ENCODE peak calls at places on chromosome 2, in five cellular contexts. E is Calu3; P is cardiac fibroblast; J is stimulated activated CD8-positive, alpha-beta memory T cell treated with anti-CD3 and anti-CD28 coated beads, Interleukin-2, amount 100 ng/mL, for 1 hour; I is substantia nigra. O is an unnamed sample.

GRCh38 chr2:30965085-30965484 is 157.8 kb upstream of the CAPN13 start:
- DNase-seq in E (no peak), P (no peak), J (no peak), I (no peak), O (no peak)

GRCh38 chr2:45137941-45138695 is 128.9 kb upstream of the SIX2 start:
- DNase-seq in E (no peak), P (no peak), J (no peak), I (no peak), O (no peak)

GRCh38 chr2:119257198-119257597 is 33.6 kb downstream of the STEAP3 start:
- DNase-seq in E (no peak), P (no peak), J (no peak), I (no peak), O (no peak)

GRCh38 chr2:174778479-174778962 is 14.2 kb upstream of the CHRNA1 start:
- DNase-seq in E (peak), P (peak), J (peak), I (no peak), O (no peak)

GRCh38 chr2:12857891-12858290 is 141.2 kb downstream of the TRIB2 start:
- DNase-seq in E (no peak), P (no peak), J (no peak), I (no peak), O (no peak)

GRCh38 chr2:150478206-150478974 is 9.1 kb downstream of the RND3 start:
- DNase-seq in E (no peak), P (no peak), J (no peak), I (no peak), O (no peak)

GRCh38 chr2:14716319-14716718 is 83.8 kb downstream of the LRATD1 start:
- DNase-seq in E (no peak), P (no peak), J (no peak), I (no peak), O (no peak)

GRCh38 chr2:206614825-206615224 is 27.5 kb upstream of the FAM237A start:
- DNase-seq in E (peak), P (peak), J (no peak), I (no peak), O (no peak)

GRCh38 chr2:37357461-37358008 is 13.1 kb downstream of the QPCT start:
- DNase-seq in E (no peak), P (no peak), J (no peak), I (no peak), O (no peak)

GRCh38 chr2:150729495-150729955 is 242.1 kb upstream of the RND3 start:
- DNase-seq in E (no peak), P (no peak), J (no peak), I (no peak), O (no peak)

GRCh38 chr2:8160959-8161358 is 520.9 kb upstream of the ID2 start:
- DNase-seq in E (no peak), P (no peak), J (no peak), I (no peak), O (no peak)

GRCh38 chr2:105895995-105896764 is 151.5 kb downstream of the NCK2 start:
- DNase-seq in E (no peak), P (no peak), J (no peak), I (no peak), O (no peak)

GRCh38 chr2:74554821-74555531 is 456 bp downstream of the DOK1 start:
- DNase-seq in E (no peak), P (peak), J (no peak), I (no peak), O (no peak)

GRCh38 chr2:17869128-17869527 is 9.3 kb upstream of the KCNS3 start:
- DNase-seq in E (peak), P (no peak), J (no peak), I (no peak), O (peak)